ENCODE peak calls at places on chromosomes 1 and 21, in nine cellular contexts. O is B cell, R is posterior cingulate gyrus, X is left lung, D is H54, K is HTR-8/SVneo, T is kidney tubule cell, F is AG09309, L is pancreas. Z is an unnamed sample.

GRCh38 chr1:162732094-162732493 is 58.4 kb upstream of the HSD17B7 start:
- DNase-seq in F (no peak), D (no peak), X (no peak), L (no peak), T (no peak), K (no peak), R (no peak), O (no peak), Z (no peak)

GRCh38 chr1:21827141-21827679 is 15.1 kb downstream of the LDLRAD2 start:
- DNase-seq in O (no peak), D (no peak), K (no peak), F (no peak), T (no peak), X (no peak), R (no peak), L (no peak), Z (no peak)

GRCh38 chr1:229582011-229582694 is 23.6 kb upstream of the ABCB10 start:
- DNase-seq in T (no peak), D (no peak), K (no peak), R (no peak), O (no peak), X (no peak), L (peak), F (no peak), Z (no peak)

GRCh38 chr21:31905444-31906400 is 32.9 kb downstream of the HUNK start:
- DNase-seq in R (no peak), T (no peak), K (no peak), O (no peak), X (no peak), L (no peak), F (no peak), D (no peak), Z (no peak)

GRCh38 chr1:25797939-25798338 is 2.1 kb upstream of the SELENON start:
- DNase-seq in X (peak), T (peak), O (no peak), D (peak), R (no peak), K (peak), F (no peak), L (peak), Z (peak)

GRCh38 chr21:43190544-43191340 is 21.9 kb downstream of the CRYAA start:
- DNase-seq in D (no peak), R (no peak), L (no peak), X (no peak), F (no peak), K (no peak), O (no peak), T (no peak), Z (no peak)

GRCh38 chr1:35324486-35324885 is 56.0 kb downstream of the ZMYM4 start:
- DNase-seq in F (no peak), R (no peak), O (no peak), D (no peak), K (no peak), X (no peak), T (peak), L (no peak), Z (no peak)

GRCh38 chr1:20636785-20637347 is 3.6 kb downstream of the PINK1 start:
- DNase-seq in K (no peak), O (no peak), R (no peak), T (no peak), D (no peak), X (no peak), L (no peak), F (no peak), Z (no peak)

GRCh38 chr1:56167596-56167995 is 411.8 kb downstream of the PLPP3 start:
- DNase-seq in K (no peak), L (no peak), D (no peak), T (no peak), R (no peak), X (no peak), O (no peak), F (no peak), Z (no peak)

GRCh38 chr1:196977278-196977677 is at the start of gene CFHR5:
- DNase-seq in K (no peak), X (no peak), R (no peak), O (no peak), D (no peak), F (no peak), L (no peak), T (no peak), Z (no peak)

GRCh38 chr1:93828437-93828756 is 50.6 kb downstream of the DNTTIP2 start:
- DNase-seq in X (no peak), T (peak), F (no peak), D (no peak), O (no peak), R (no peak), K (no peak), L (no peak), Z (no peak)

GRCh38 chr1:65480684-65481405 is 60.4 kb downstream of the LEPR start:
- DNase-seq in X (no peak), L (no peak), R (no peak), F (no peak), T (no peak), K (no peak), D (no peak), O (no peak), Z (no peak)

GRCh38 chr1:115440733-115441132 is 102.7 kb upstream of the NGF start:
- DNase-seq in D (no peak), K (no peak), R (no peak), T (no peak), F (no peak), O (no peak), L (no peak), X (no peak), Z (no peak)

GRCh38 chr1:39230261-39231190 is 26.0 kb downstream of the MACF1 start:
- DNase-seq in L (no peak), D (peak), F (no peak), K (peak), O (peak), R (no peak), T (peak), X (no peak), Z (no peak)

GRCh38 chr1:41003127-41003639 is 18.3 kb downstream of the SLFNL1 start:
- DNase-seq in F (no peak), D (no peak), O (no peak), T (no peak), X (no peak), L (no peak), R (no peak), K (no peak), Z (no peak)

GRCh38 chr1:236746785-236747184 is 48.3 kb upstream of the MTR start:
- DNase-seq in K (no peak), R (no peak), D (no peak), L (no peak), X (no peak), O (no peak), T (no peak), F (no peak), Z (no peak)

GRCh38 chr1:230994860-230995259 is 16.0 kb downstream of the ARV1 start:
- DNase-seq in R (no peak), F (no peak), O (no peak), X (no peak), D (no peak), T (no peak), K (no peak), L (no peak), Z (no peak)

GRCh38 chr1:10635385-10635896 is 160.7 kb downstream of the PEX14 start:
- DNase-seq in L (peak), F (peak), R (no peak), X (peak), D (no peak), K (no peak), O (no peak), T (peak), Z (no peak)

GRCh38 chr1:84370831-84371394 is 27.4 kb upstream of the DNASE2B start:
- DNase-seq in X (no peak), R (no peak), T (peak), L (no peak), F (peak), K (no peak), O (no peak), D (no peak), Z (no peak)

GRCh38 chr1:202192770-202193613 is 607 bp upstream of the LGR6 start:
- DNase-seq in O (peak), D (peak), L (peak), F (no peak), X (peak), R (peak), K (peak), T (peak), Z (peak)

GRCh38 chr1:213292653-213293052 is 241.6 kb downstream of the RPS6KC1 start:
- DNase-seq in K (no peak), L (no peak), D (no peak), X (no peak), R (no peak), O (no peak), F (no peak), T (no peak), Z (no peak)

GRCh38 chr1:12511128-12511484 is 106.9 kb downstream of the DHRS3 start:
- DNase-seq in D (no peak), R (no peak), T (no peak), L (no peak), X (no peak), F (no peak), K (no peak), O (no peak), Z (no peak)

GRCh38 chr1:171220551-171221175 is 27.6 kb upstream of the FMO1 start:
- DNase-seq in R (no peak), T (no peak), X (no peak), K (no peak), O (no peak), F (no peak), D (no peak), L (no peak), Z (no peak)

GRCh38 chr1:247496581-247497285 is 38.8 kb upstream of the OR2B11 start:
- DNase-seq in L (no peak), D (no peak), F (no peak), R (no peak), T (no peak), K (no peak), X (no peak), O (no peak), Z (no peak)

GRCh38 chr1:171801395-171801990 is 20.0 kb downstream of the METTL13 start:
- DNase-seq in F (no peak), K (peak), R (no peak), T (peak), D (peak), X (no peak), L (no peak), O (peak), Z (no peak)

GRCh38 chr1:195141294-195141693 is 1466.9 kb downstream of the KCNT2 start:
- DNase-seq in F (no peak), K (no peak), T (no peak), X (no peak), O (peak), D (no peak), L (no peak), R (no peak), Z (no peak)

GRCh38 chr1:58620259-58620658 is 43.2 kb upstream of the TACSTD2 start:
- DNase-seq in K (no peak), D (no peak), O (no peak), R (no peak), F (no peak), X (no peak), L (no peak), T (no peak), Z (no peak)

GRCh38 chr1:84089470-84090261 is 54.4 kb upstream of the PRKACB start:
- DNase-seq in O (no peak), T (peak), R (no peak), D (no peak), K (peak), F (no peak), X (no peak), L (no peak), Z (no peak)

GRCh38 chr1:246773213-246773641 is 49.0 kb downstream of the SCCPDH start:
- DNase-seq in K (no peak), T (no peak), D (no peak), X (no peak), F (no peak), O (peak), R (no peak), L (no peak), Z (no peak)

GRCh38 chr1:47771766-47772165 is 225.4 kb downstream of the TRABD2B start:
- DNase-seq in T (no peak), F (no peak), R (no peak), K (no peak), L (no peak), X (no peak), O (no peak), D (no peak), Z (no peak)

GRCh38 chr1:5882367-5883128 is 109.7 kb downstream of the NPHP4 start:
- DNase-seq in T (no peak), L (no peak), R (no peak), F (no peak), O (no peak), K (no peak), D (no peak), X (peak), Z (no peak)

GRCh38 chr1:89464008-89464407 is 60.6 kb upstream of the LRRC8B start:
- DNase-seq in R (no peak), D (no peak), K (no peak), O (no peak), F (no peak), T (peak), X (no peak), L (no peak), Z (peak)

GRCh38 chr1:162538815-162539431 is 22.6 kb upstream of the UAP1 start:
- DNase-seq in T (peak), K (peak), O (no peak), D (peak), F (peak), X (no peak), L (no peak), R (no peak), Z (no peak)

GRCh38 chr1:113223546-113223945 is 150.5 kb downstream of the LRIG2 start:
- DNase-seq in O (no peak), X (no peak), L (no peak), K (no peak), R (no peak), D (no peak), T (no peak), F (no peak), Z (no peak)

GRCh38 chr1:118018064-118018463 is 88.5 kb downstream of the WDR3 start:
- DNase-seq in O (no peak), L (no peak), T (no peak), R (no peak), F (no peak), X (no peak), D (no peak), K (no peak), Z (no peak)

GRCh38 chr1:31476891-31477846 is 64.2 kb downstream of the SERINC2 start:
- DNase-seq in O (no peak), L (peak), F (no peak), X (no peak), K (no peak), R (no peak), T (peak), D (no peak), Z (no peak)

GRCh38 chr1:116804736-116805135 is 50.5 kb downstream of the CD2 start:
- DNase-seq in F (no peak), D (no peak), X (no peak), R (no peak), T (no peak), O (no peak), L (no peak), K (no peak), Z (no peak)

GRCh38 chr1:19332832-19333231 is 20.7 kb downstream of the SLC66A1 start:
- DNase-seq in T (no peak), F (no peak), O (no peak), R (no peak), X (no peak), D (no peak), L (no peak), K (no peak), Z (no peak)

Z was measured in activated naive CD8-positive, alpha-beta T cell treated with anti-CD3 and anti-CD28 coated beads for 36 hours.